ENCODE peak calls at places on chromosomes 3 and 15, in ten cellular contexts. R is LHCN-M2; W is activated CD4-positive, alpha-beta memory T cell treated with anti-CD3 and anti-CD28 coated beads, Interleukin-2, amount 10 ng/mL, durations not matched to agents 7 days and 5 days; A is stimulated activated CD8-positive, alpha-beta memory T cell treated with anti-CD3 and anti-CD28 coated beads, Interleukin-7, amount 100 ng/mL, for 24 hours; X is gastrocnemius medialis; Z is ELF-1; F is LoVo; I is left lobe of liver; C is foreskin fibroblast; Q is psoas muscle. E is an unnamed sample.
A peak's percentile ranks its signal among the peaks of the same experiment; 100 is the strongest.

GRCh38 chr3:69092030-69092513 is 7.3 kb downstream of the ARL6IP5 start:
- DNase-seq in F (no peak), R (no peak), Z (peak; percentile 13), X (no peak), W (no peak), I (no peak), A (no peak), Q (no peak), C (no peak), E (no peak)

GRCh38 chr15:42319206-42319605 is 40.1 kb upstream of the CAPN3 start:
- DNase-seq in X (no peak), Q (no peak), Z (no peak), C (no peak), R (no peak), F (no peak), A (no peak), I (no peak), W (no peak), E (no peak)

GRCh38 chr3:132343018-132343612 is 25.9 kb downstream of the ACP3 start:
- DNase-seq in C (peak; percentile 84), X (no peak), F (peak; percentile 57), Q (no peak), A (no peak), R (peak; percentile 48), Z (peak; percentile 59), W (peak; percentile 18), I (no peak), E (no peak)

GRCh38 chr3:123365450-123366143 is 83.3 kb downstream of the ADCY5 start:
- DNase-seq in Z (peak; percentile 58), R (no peak), I (no peak), F (peak; percentile 5), W (no peak), C (no peak), A (no peak), Q (no peak), X (no peak), E (no peak)

GRCh38 chr3:63914312-63914711 is 2.1 kb upstream of the SCAANT1 start:
- DNase-seq in W (no peak), A (no peak), F (peak; percentile 34), I (peak; percentile 68), Q (no peak), X (no peak), C (peak; percentile 55), R (peak; percentile 13), Z (no peak), E (no peak)

GRCh38 chr3:32220006-32220405 is 18.5 kb upstream of the CMTM8 start:
- DNase-seq in X (no peak), R (no peak), Q (no peak), I (no peak), A (no peak), Z (no peak), W (no peak), C (peak; percentile 77), F (no peak), E (no peak)

GRCh38 chr3:24336101-24336500 is 158.5 kb downstream of the THRB start:
- DNase-seq in Q (no peak), Z (no peak), C (no peak), R (no peak), X (no peak), I (no peak), F (no peak), W (no peak), A (no peak), E (no peak)

GRCh38 chr3:98645039-98645438 is 51.6 kb upstream of the CPOX start:
- DNase-seq in A (no peak), Q (no peak), C (peak; percentile 2), W (no peak), I (no peak), Z (peak; percentile 30), F (no peak), R (no peak), X (no peak), E (no peak)

GRCh38 chr3:178200316-178200715 is 335.9 kb upstream of the KCNMB2 start:
- DNase-seq in F (no peak), Q (no peak), Z (no peak), W (no peak), X (no peak), C (no peak), A (no peak), I (no peak), R (no peak), E (no peak)

GRCh38 chr3:167520656-167521360 is 47.0 kb upstream of the SERPINI2 start:
- DNase-seq in F (no peak), A (no peak), Q (no peak), X (no peak), W (no peak), I (no peak), R (no peak), C (no peak), Z (no peak), E (no peak)

GRCh38 chr3:41304603-41305002 is 105.3 kb downstream of the CTNNB1 start:
- DNase-seq in F (no peak), R (peak; percentile 27), Z (no peak), A (no peak), W (no peak), X (no peak), I (no peak), C (peak; percentile 51), Q (no peak), E (no peak)

E was measured in left ventricle myocardium superior.